ENCODE peak calls at places on chromosome 22, in nine cellular contexts. S is SJSA1; X is suprapubic skin; L is effector memory CD4-positive, alpha-beta T cell; J is mesendoderm; B is CD8-positive, alpha-beta T cell; T is naive thymus-derived CD4-positive, alpha-beta T cell; D is heart right ventricle; I is brain microvascular endothelial cell. P is an unnamed sample. For H3K27me3, the result is how much of the 10 kb centered on the place peaks cover.

GRCh38 chr22:24060375-24060788 is 49.3 kb downstream of the CABIN1 start:
- DNase-seq in T (no peak), S (peak), L (no peak), X (no peak), B (no peak), D (no peak), J (no peak), I (peak), P (no peak)

GRCh38 chr22:47465222-47465621 is 702.8 kb downstream of the TBC1D22A start:
- DNase-seq in J (no peak), T (no peak), I (no peak), X (no peak), L (no peak), S (no peak), D (no peak), B (no peak), P (peak)

GRCh38 chr22:17368727-17369552 is at the start of gene CECR2:
- DNase-seq in D (peak), I (no peak), J (peak), L (no peak), B (no peak), S (no peak), X (peak), T (peak), P (peak)

GRCh38 chr22:45216133-45217003 is 24.3 kb downstream of the KIAA0930 start:
- DNase-seq in X (no peak), B (no peak), D (peak), T (no peak), J (peak), L (no peak), I (peak), S (no peak), P (peak)

GRCh38 chr22:47173535-47174021 is 411.1 kb downstream of the TBC1D22A start:
- DNase-seq in T (no peak), B (no peak), I (no peak), X (peak), D (peak), J (no peak), L (no peak), S (no peak), P (peak)

GRCh38 chr22:38831166-38831945 is 12.5 kb downstream of the NPTXR start:
- DNase-seq in J (no peak), X (no peak), D (no peak), S (peak), B (no peak), L (no peak), T (no peak), I (peak), P (no peak)

GRCh38 chr22:22075382-22076163 is 93.0 kb upstream of the TOP3B start:
- DNase-seq in I (no peak), T (no peak), B (no peak), X (no peak), L (no peak), S (no peak), D (no peak), J (no peak), P (no peak)

GRCh38 chr22:41481131-41481830 is 12.4 kb downstream of the ACO2 start:
- DNase-seq in J (peak), L (no peak), T (no peak), S (no peak), B (no peak), I (peak), D (peak), X (no peak), P (no peak)

GRCh38 chr22:31822523-31822922 is 68.7 kb downstream of the DEPDC5 start:
- DNase-seq in J (no peak), D (no peak), I (no peak), L (no peak), S (no peak), X (no peak), T (no peak), B (no peak), P (no peak)

DNA sequence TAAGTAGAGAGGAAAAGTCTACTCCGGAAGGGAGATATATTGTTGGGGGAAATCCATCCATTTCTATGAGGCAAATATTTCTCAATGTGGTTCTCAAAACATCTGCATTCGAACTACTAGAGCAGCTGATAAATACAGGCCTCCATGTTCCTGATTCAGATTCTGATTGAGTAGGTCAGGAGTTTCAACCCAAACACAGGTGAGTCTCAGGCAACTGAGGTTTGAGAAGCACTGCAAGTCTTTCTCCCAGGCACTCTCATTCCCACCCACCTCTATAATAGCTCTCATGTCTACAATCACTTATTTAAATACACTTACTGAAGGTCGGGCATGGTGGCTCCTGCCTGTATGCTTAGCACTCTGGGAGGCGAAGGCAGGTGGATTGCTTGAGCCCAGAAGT is 14.7 kb upstream of the ASPHD2 start:
- DNase-seq in I (no peak), B (no peak), J (no peak), L (no peak), X (no peak), S (no peak), D (no peak), T (no peak), P (no peak)
- H3K27me3 ChIP-seq in I (under half), B (under half), J (under half), L (under half), X (under half), S (under half), D (half or more), T (under half), P (under half)

GRCh38 chr22:33921576-33922181 is 1.4 kb upstream of the LARGE1 start:
- DNase-seq in L (no peak), J (peak), S (peak), X (peak), B (no peak), I (peak), D (peak), T (no peak), P (peak)
- H3K27ac ChIP-seq in L (no peak), J (no peak), S (no peak), X (peak), B (no peak), I (no peak), D (peak), T (no peak), P (peak)

DNA sequence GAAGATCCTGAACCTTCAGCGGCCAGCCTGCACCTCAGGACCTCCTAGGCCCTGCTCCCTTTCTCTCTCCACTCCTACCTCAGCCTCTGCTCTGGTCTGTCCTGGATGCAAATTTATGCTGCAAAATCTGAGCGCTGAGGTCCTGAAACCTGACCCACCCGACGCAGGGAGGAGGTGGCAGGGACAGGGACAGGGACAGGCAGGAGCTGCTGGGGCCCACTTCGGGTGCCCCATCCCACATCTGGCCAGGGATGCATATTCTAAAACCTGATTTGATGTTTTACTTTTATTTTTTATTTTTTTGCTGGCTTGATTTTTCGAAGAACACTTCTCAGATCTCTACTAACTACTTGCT is 571 bp upstream of the PVALB start:
- DNase-seq in X (no peak), L (no peak), T (no peak), I (no peak), B (no peak), S (no peak), J (peak), D (no peak), P (no peak)
- H3K27me3 ChIP-seq in X (half or more), L (under half), T (under half), I (half or more), B (under half), S (half or more), J (under half), D (half or more), P (half or more)

GRCh38 chr22:43488031-43488892 is 76.4 kb downstream of the MPPED1 start:
- DNase-seq in D (no peak), X (no peak), L (no peak), B (no peak), I (no peak), T (no peak), S (no peak), J (peak), P (peak)

GRCh38 chr22:43488937-43489336 is 77.1 kb downstream of the MPPED1 start:
- DNase-seq in J (no peak), D (no peak), B (no peak), X (no peak), I (no peak), S (no peak), L (no peak), T (no peak), P (no peak)

GRCh38 chr22:43490311-43490710 is 78.5 kb downstream of the MPPED1 start:
- DNase-seq in I (no peak), D (no peak), J (no peak), S (no peak), T (no peak), L (no peak), B (no peak), X (no peak), P (peak)

GRCh38 chr22:43485717-43486116 is 73.9 kb downstream of the MPPED1 start:
- DNase-seq in B (no peak), X (no peak), D (no peak), T (no peak), L (no peak), J (no peak), S (no peak), I (no peak), P (no peak)

GRCh38 chr22:43487311-43488030 is 75.7 kb downstream of the MPPED1 start:
- DNase-seq in B (no peak), I (no peak), X (no peak), J (no peak), L (no peak), S (no peak), T (no peak), D (no peak), P (peak)
- H3K27ac ChIP-seq in B (no peak), I (no peak), X (no peak), J (no peak), L (no peak), S (no peak), T (no peak), D (no peak), P (no peak)

DNA sequence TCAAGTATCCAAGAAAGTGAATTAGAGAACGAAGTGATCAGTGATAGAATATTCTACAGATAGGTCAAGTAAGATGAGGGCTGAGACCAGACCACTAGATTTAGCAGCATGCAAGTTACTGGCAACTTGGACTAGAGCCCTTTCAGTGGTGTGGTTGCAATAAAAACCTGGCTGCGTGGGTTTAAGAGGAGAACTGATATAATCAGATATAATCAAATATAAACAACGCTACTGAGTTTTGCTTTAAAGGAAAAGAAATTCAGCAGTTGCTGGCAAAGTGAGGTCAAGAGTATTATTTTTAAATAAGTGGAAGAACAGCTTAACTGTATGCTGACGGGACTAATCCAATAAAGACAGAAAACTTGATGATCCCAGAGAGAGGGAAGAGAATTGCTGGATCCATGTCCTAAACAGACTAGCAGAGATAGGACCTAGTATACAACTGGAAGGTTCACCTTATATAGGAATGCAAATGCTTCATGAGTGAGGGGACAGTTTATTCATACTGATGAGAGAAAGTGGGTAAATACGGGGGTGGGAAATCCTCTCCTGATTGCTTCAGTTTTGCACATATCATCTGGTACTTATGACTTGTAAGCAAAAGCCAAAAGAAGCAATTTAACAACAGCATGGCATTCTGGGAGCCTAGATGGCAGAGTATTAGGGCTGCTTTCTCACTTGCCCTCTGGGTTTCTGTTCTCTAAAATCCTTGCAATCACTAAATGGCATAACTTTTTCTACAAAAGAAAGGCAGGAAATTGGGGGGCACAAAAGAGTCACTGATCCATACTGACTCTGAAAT is 146.2 kb downstream of the RBFOX2 start:
- DNase-seq in D (no peak), S (no peak), X (no peak), L (no peak), J (no peak), T (no peak), I (no peak), B (no peak), P (no peak)
- H3K27me3 ChIP-seq in D (under half), S (under half), X (under half), L (under half), J (under half), T (under half), I (under half), B (under half), P (under half)

GRCh38 chr22:29313126-29314071 is 2.1 kb downstream of the RASL10A start:
- DNase-seq in L (no peak), D (peak), T (no peak), X (no peak), I (no peak), J (peak), B (no peak), S (no peak), P (peak)

GRCh38 chr22:29312218-29313125 is 3.0 kb downstream of the RASL10A start:
- DNase-seq in I (no peak), T (no peak), J (no peak), B (no peak), S (no peak), D (no peak), X (no peak), L (no peak), P (peak)

GRCh38 chr22:29315286-29316195 is at the start of gene RASL10A:
- DNase-seq in I (no peak), B (no peak), D (no peak), J (no peak), L (no peak), S (no peak), X (no peak), T (no peak), P (peak)

GRCh38 chr22:29314537-29315285 is 786 bp downstream of the RASL10A start:
- DNase-seq in D (no peak), X (peak), B (no peak), J (no peak), T (no peak), S (no peak), I (no peak), L (no peak), P (peak)

GRCh38 chr22:29314074-29314473 is 1.4 kb downstream of the RASL10A start:
- DNase-seq in B (no peak), S (no peak), L (no peak), I (no peak), D (no peak), T (no peak), X (no peak), J (no peak), P (peak)
- H3K27ac ChIP-seq in B (no peak), S (no peak), L (no peak), I (no peak), D (no peak), T (no peak), X (no peak), J (no peak), P (no peak)

P was measured in left lung.